ENCODE peak calls at places on chromosomes 12 and 14, in nine cellular contexts. S is lower leg skin; K is OCI-LY7; B is ovary; C is prostate gland; T is HepG2; W is kidney epithelial cell; Z is CD4-positive, alpha-beta T cell; F is RWPE2. U is an unnamed sample.

GRCh38 chr14:100408350-100409015 is 85.3 kb downstream of the SLC25A47 start:
- DNase-seq in S (no peak), K (no peak), B (no peak), C (no peak), T (no peak), W (no peak), Z (no peak), F (peak; percentile 58), U (no peak)

GRCh38 chr12:65612440-65612839 is 211.8 kb upstream of the HMGA2 start:
- DNase-seq in S (no peak), K (no peak), B (no peak), C (no peak), T (no peak), W (no peak), Z (no peak), F (no peak), U (no peak)

GRCh38 chr12:45077259-45077658 is 26.4 kb upstream of the DBX2 start:
- DNase-seq in S (no peak), K (no peak), B (no peak), C (no peak), T (no peak), W (no peak), Z (no peak), F (no peak), U (no peak)

GRCh38 chr12:101885912-101886561 is 8.7 kb downstream of the DRAM1 start:
- DNase-seq in S (no peak), K (no peak), B (no peak), C (no peak), T (no peak), W (no peak), Z (no peak), F (no peak), U (no peak)

GRCh38 chr14:100381386-100382105 is 58.4 kb downstream of the SLC25A47 start:
- DNase-seq in S (no peak), K (no peak), B (no peak), C (no peak), T (no peak), W (no peak), Z (no peak), F (no peak), U (no peak)

GRCh38 chr12:2514038-2514340 is 280.8 kb upstream of the FKBP4 start:
- DNase-seq in S (no peak), K (no peak), B (no peak), C (no peak), T (no peak), W (no peak), Z (no peak), F (no peak), U (no peak)

GRCh38 chr12:116547955-116548471 is 11.2 kb upstream of the MAP1LC3B2 start:
- DNase-seq in S (no peak), K (peak; percentile 50), B (no peak), C (no peak), T (no peak), W (peak; percentile 88), Z (no peak), F (no peak), U (peak; percentile 64)

GRCh38 chr14:105138021-105138541 is 30.5 kb downstream of the JAG2 start:
- DNase-seq in S (peak; percentile 82), K (no peak), B (no peak), C (no peak), T (no peak), W (no peak), Z (no peak), F (peak; percentile 63), U (no peak)

GRCh38 chr12:104680070-104680469 is 223.3 kb downstream of the CHST11 start:
- DNase-seq in S (no peak), K (peak; percentile 62), B (no peak), C (no peak), T (peak; percentile 11), W (no peak), Z (no peak), F (no peak), U (peak; percentile 44)

GRCh38 chr12:57604454-57605307 is at the start of gene DTX3:
- DNase-seq in S (peak; percentile 92), K (no peak), B (peak; percentile 72), C (peak; percentile 66), T (no peak), W (no peak), Z (no peak), F (no peak), U (peak; percentile 83)

GRCh38 chr12:78210894-78211302 is 380.2 kb downstream of the NAV3 start:
- DNase-seq in S (no peak), K (no peak), B (no peak), C (no peak), T (no peak), W (peak; percentile 70), Z (no peak), F (no peak), U (no peak)

GRCh38 chr12:123120452-123121166 is 30.3 kb downstream of the PITPNM2 start:
- DNase-seq in S (no peak), K (no peak), B (peak; percentile 71), C (no peak), T (no peak), W (no peak), Z (peak; percentile 32), F (no peak), U (no peak)

GRCh38 chr14:90677484-90678045 is 138.7 kb downstream of the TTC7B start:
- DNase-seq in S (no peak), K (no peak), B (no peak), C (no peak), T (no peak), W (no peak), Z (no peak), F (no peak), U (no peak)

GRCh38 chr14:28759056-28759657 is 7.4 kb upstream of the FOXG1 start:
- DNase-seq in S (no peak), K (no peak), B (no peak), C (no peak), T (no peak), W (no peak), Z (no peak), F (no peak), U (peak; percentile 10)

GRCh38 chr12:108297895-108298760 is 41.0 kb downstream of the CMKLR1 start:
- DNase-seq in S (peak; percentile 52), K (no peak), B (no peak), C (no peak), T (no peak), W (no peak), Z (no peak), F (no peak), U (peak; percentile 28)

GRCh38 chr12:57133013-57133569 is 4.8 kb downstream of the LRP1 start:
- DNase-seq in S (no peak), K (no peak), B (no peak), C (no peak), T (no peak), W (no peak), Z (no peak), F (no peak), U (no peak)

GRCh38 chr12:120428597-120429206 is 9.2 kb upstream of the COX6A1 start:
- DNase-seq in S (no peak), K (no peak), B (no peak), C (no peak), T (no peak), W (no peak), Z (no peak), F (no peak), U (no peak)

GRCh38 chr12:65593206-65593833 is 231.0 kb upstream of the HMGA2 start:
- DNase-seq in S (no peak), K (no peak), B (no peak), C (peak; percentile 31), T (no peak), W (no peak), Z (no peak), F (no peak), U (no peak)

DNA sequence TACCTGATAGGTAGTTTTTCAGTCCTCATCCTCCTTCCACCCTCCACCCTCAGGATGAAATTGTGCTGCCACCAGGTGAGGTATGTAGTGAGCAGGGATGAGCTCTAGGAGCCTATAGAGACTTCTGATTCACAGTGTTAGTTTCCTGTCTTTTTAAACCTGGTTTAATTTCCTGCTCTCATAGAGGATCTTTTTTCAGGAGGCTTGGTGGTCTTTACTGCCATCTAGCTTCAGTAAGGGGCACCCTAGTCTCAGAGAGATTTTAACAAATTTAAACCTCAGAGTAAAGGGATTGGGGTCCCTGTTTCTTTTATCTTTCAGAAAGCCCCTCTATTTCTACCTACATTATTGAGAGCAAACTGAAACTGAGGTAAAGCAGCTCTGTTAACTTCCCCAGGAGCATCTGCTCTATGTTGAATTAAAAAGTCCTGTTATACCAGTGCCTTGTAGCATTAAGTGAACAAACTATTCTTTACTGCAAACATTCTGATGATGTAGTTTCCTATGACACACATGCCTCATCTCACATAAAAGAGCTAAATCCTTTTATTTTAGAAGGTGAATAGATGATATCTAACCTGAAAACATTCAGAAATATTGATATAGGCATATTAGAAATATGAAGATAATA is 172.2 kb upstream of the DDHD1 start:
- DNase-seq in S (no peak), K (peak; percentile 27), B (no peak), C (no peak), T (no peak), W (no peak), Z (no peak), F (no peak), U (peak; percentile 15)
- TF ChIP-seq CTCF in S (no peak), K (peak; percentile 74), B (peak; percentile 45), C (no peak), T (peak; percentile 40), W (peak; percentile 55), Z (no peak), F (peak; percentile 64), U (peak; percentile 28)

GRCh38 chr12:100877776-100878175 is 83.2 kb downstream of the ANO4 start:
- DNase-seq in S (no peak), K (no peak), B (no peak), C (no peak), T (no peak), W (no peak), Z (no peak), F (no peak), U (no peak)
- TF ChIP-seq CTCF in S (no peak), K (peak; percentile 63), B (no peak), C (no peak), T (no peak), W (peak; percentile 38), Z (no peak), F (peak; percentile 40), U (no peak)

GRCh38 chr14:77068515-77069200 is 29.4 kb upstream of the CIPC start:
- DNase-seq in S (no peak), K (no peak), B (no peak), C (no peak), T (no peak), W (no peak), Z (no peak), F (no peak), U (no peak)
- TF ChIP-seq CTCF in S (no peak), K (peak; percentile 20), B (no peak), C (no peak), T (no peak), W (no peak), Z (peak; percentile 33), F (peak; percentile 84), U (no peak)

GRCh38 chr14:62117010-62117717 is 354.9 kb downstream of the SNAPC1 start:
- DNase-seq in S (peak; percentile 86), K (peak; percentile 74), B (peak; percentile 66), C (peak; percentile 24), T (peak; percentile 38), W (peak; percentile 56), Z (peak; percentile 27), F (peak; percentile 76), U (peak; percentile 69)
- TF ChIP-seq CTCF in S (no peak), K (peak; percentile 66), B (no peak), C (no peak), T (peak; percentile 52), W (peak; percentile 35), Z (peak; percentile 32), F (peak; percentile 43), U (peak; percentile 18)

GRCh38 chr12:19771858-19772257 is 332.6 kb downstream of the AEBP2 start:
- DNase-seq in S (no peak), K (no peak), B (no peak), C (no peak), T (no peak), W (no peak), Z (no peak), F (no peak), U (no peak)
- TF ChIP-seq CTCF in S (no peak), K (no peak), B (no peak), C (no peak), T (no peak), W (no peak), Z (no peak), F (no peak), U (no peak)

U was measured in GM20000.